ENCODE peak calls at places on chromosomes 11 and 22, in five cellular contexts. One of them, this sample, is unnamed.

GRCh38 chr11:134863294-134863693 is 451.3 kb upstream of the B3GAT1 start:
- DNase-seq in GM12878: no peak
- DNase-seq in HCT116: no peak
- DNase-seq in H1: no peak
- DNase-seq in HepG2: no peak
- DNase-seq in this sample: no peak

GRCh38 chr11:96049426-96049825 is 125.5 kb upstream of the MTMR2 start:
- DNase-seq in H1: no peak
- DNase-seq in GM12878: no peak
- DNase-seq in HCT116: no peak
- DNase-seq in HepG2: no peak
- DNase-seq in this sample: no peak

GRCh38 chr11:31323145-31323544 is 46.4 kb downstream of the DCDC1 start:
- DNase-seq in GM12878: no peak
- DNase-seq in H1: no peak
- DNase-seq in HCT116: no peak
- DNase-seq in HepG2: no peak
- DNase-seq in this sample: no peak

GRCh38 chr11:121257976-121258375 is 34.6 kb upstream of the SC5D start:
- DNase-seq in GM12878: no peak
- DNase-seq in HepG2: no peak
- DNase-seq in H1: no peak
- DNase-seq in HCT116: no peak
- DNase-seq in this sample: no peak

GRCh38 chr22:32660292-32660691 is 141.2 kb upstream of the TIMP3 start:
- DNase-seq in H1: peak
- DNase-seq in HCT116: peak
- DNase-seq in GM12878: no peak
- DNase-seq in HepG2: peak
- DNase-seq in this sample: peak

GRCh38 chr11:31800398-31801265 is 10.5 kb downstream of the PAX6 start:
- DNase-seq in GM12878: no peak
- DNase-seq in H1: no peak
- DNase-seq in HepG2: no peak
- DNase-seq in HCT116: no peak
- DNase-seq in this sample: no peak

GRCh38 chr11:60887531-60887930 is 18.9 kb downstream of the PRPF19 start:
- DNase-seq in GM12878: no peak
- DNase-seq in HepG2: peak
- DNase-seq in H1: no peak
- DNase-seq in HCT116: peak
- DNase-seq in this sample: no peak

GRCh38 chr11:72231396-72232259 is 7.1 kb downstream of the INPPL1 start:
- DNase-seq in HepG2: no peak
- DNase-seq in H1: no peak
- DNase-seq in GM12878: no peak
- DNase-seq in HCT116: no peak
- DNase-seq in this sample: no peak

GRCh38 chr11:115803341-115803740 is 299.1 kb upstream of the CADM1 start:
- DNase-seq in GM12878: no peak
- DNase-seq in H1: no peak
- DNase-seq in HCT116: no peak
- DNase-seq in HepG2: no peak
- DNase-seq in this sample: no peak

GRCh38 chr11:86955674-86956522 is 703 bp upstream of the FZD4 start:
- DNase-seq in GM12878: peak
- DNase-seq in HCT116: peak
- DNase-seq in H1: no peak
- DNase-seq in HepG2: peak
- DNase-seq in this sample: no peak

GRCh38 chr11:47099213-47099917 is 77.3 kb downstream of the ARFGAP2 start:
- DNase-seq in HCT116: no peak
- DNase-seq in GM12878: no peak
- DNase-seq in H1: no peak
- DNase-seq in HepG2: peak
- DNase-seq in this sample: no peak

GRCh38 chr11:88480217-88480616 is 142.7 kb upstream of the CTSC start:
- DNase-seq in HCT116: no peak
- DNase-seq in HepG2: no peak
- DNase-seq in H1: no peak
- DNase-seq in GM12878: no peak
- DNase-seq in this sample: peak

GRCh38 chr11:125404811-125405481 is 91.1 kb downstream of the FEZ1 start:
- DNase-seq in GM12878: no peak
- DNase-seq in HCT116: peak
- DNase-seq in HepG2: peak
- DNase-seq in H1: no peak
- DNase-seq in this sample: peak

GRCh38 chr11:3614742-3615171 is 27.0 kb downstream of the ART5 start:
- DNase-seq in HepG2: no peak
- DNase-seq in H1: no peak
- DNase-seq in GM12878: peak
- DNase-seq in HCT116: no peak
- DNase-seq in this sample: no peak

GRCh38 chr11:117885777-117886176 is 9.3 kb upstream of the FXYD6 start:
- DNase-seq in HCT116: no peak
- DNase-seq in GM12878: no peak
- DNase-seq in HepG2: peak
- DNase-seq in H1: no peak
- DNase-seq in this sample: no peak

GRCh38 chr11:59668188-59668949 is 468 bp downstream of the PATL1 start:
- DNase-seq in HCT116: no peak
- DNase-seq in GM12878: no peak
- DNase-seq in HepG2: peak
- DNase-seq in H1: peak
- DNase-seq in this sample: no peak

GRCh38 chr11:44313701-44314489 is 4.0 kb upstream of the ALX4 start:
- DNase-seq in GM12878: no peak
- DNase-seq in HCT116: no peak
- DNase-seq in HepG2: no peak
- DNase-seq in H1: no peak
- DNase-seq in this sample: no peak

GRCh38 chr22:30730351-30730750 is 35.7 kb downstream of the OSBP2 start:
- DNase-seq in H1: no peak
- DNase-seq in HCT116: no peak
- DNase-seq in GM12878: no peak
- DNase-seq in HepG2: no peak
- DNase-seq in this sample: no peak

GRCh38 chr11:59802639-59803176 is 7.9 kb downstream of the MRPL16 start:
- DNase-seq in GM12878: no peak
- DNase-seq in H1: no peak
- DNase-seq in HepG2: peak
- DNase-seq in HCT116: peak
- DNase-seq in this sample: peak

GRCh38 chr22:19877626-19878339 is 23.1 kb upstream of the GNB1L start:
- DNase-seq in HCT116: no peak
- DNase-seq in GM12878: no peak
- DNase-seq in HepG2: no peak
- DNase-seq in H1: no peak
- DNase-seq in this sample: no peak
- TF ChIP-seq SIN3A in HCT116: no peak
- TF ChIP-seq SIN3A in GM12878: no peak
- TF ChIP-seq SIN3A in HepG2: no peak
- TF ChIP-seq SIN3A in H1: no peak
- TF ChIP-seq SIN3A in this sample: no peak

GRCh38 chr22:46066691-46067090 is 83.6 kb upstream of the PPARA start:
- DNase-seq in H1: no peak
- DNase-seq in HCT116: no peak
- DNase-seq in GM12878: no peak
- DNase-seq in HepG2: no peak
- DNase-seq in this sample: no peak

GRCh38 chr22:46069518-46070214 is 80.7 kb upstream of the PPARA start:
- DNase-seq in H1: no peak
- DNase-seq in HCT116: peak
- DNase-seq in GM12878: no peak
- DNase-seq in HepG2: no peak
- DNase-seq in this sample: peak

GRCh38 chr22:46068908-46069481 is 81.3 kb upstream of the PPARA start:
- DNase-seq in HCT116: no peak
- DNase-seq in GM12878: no peak
- DNase-seq in HepG2: no peak
- DNase-seq in H1: no peak
- DNase-seq in this sample: no peak

GRCh38 chr22:46067159-46068111 is 82.9 kb upstream of the PPARA start:
- DNase-seq in HepG2: no peak
- DNase-seq in GM12878: no peak
- DNase-seq in HCT116: no peak
- DNase-seq in H1: no peak
- DNase-seq in this sample: no peak

DNA sequence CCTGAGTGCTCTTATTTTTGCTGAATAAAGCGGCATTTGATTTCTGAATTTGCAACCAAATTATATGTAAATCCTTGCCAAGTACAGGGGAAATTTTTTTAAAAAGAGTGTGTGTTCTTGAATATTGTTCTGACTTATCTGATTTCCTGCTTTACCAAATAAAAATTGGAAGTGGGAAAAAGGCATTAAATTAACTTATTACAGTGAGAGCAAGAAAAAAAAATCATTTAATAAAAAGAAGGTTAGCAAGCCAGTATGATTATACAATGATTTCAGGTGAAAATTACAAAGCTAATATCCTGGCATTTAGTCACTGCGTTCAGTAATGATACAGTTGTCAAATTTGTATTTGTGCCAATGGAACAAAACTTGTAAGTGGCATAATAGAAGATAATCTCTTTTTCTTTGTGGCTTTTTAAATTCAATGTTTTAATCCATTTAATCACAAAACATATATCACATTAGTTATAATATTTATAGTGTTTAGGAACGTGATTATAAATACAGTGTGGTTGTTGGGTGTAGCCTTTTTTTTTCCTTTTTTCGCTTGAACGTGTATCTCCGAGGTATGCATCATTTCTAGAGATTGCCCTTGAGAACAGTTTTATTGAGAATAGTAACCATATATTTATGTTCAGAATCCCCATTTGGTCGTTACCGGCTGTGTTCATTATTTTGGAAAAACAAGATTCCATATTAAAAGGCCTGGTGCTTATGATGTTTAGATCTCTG is 82.0 kb upstream of the PPARA start:
- DNase-seq in HepG2: no peak
- DNase-seq in HCT116: no peak
- DNase-seq in H1: no peak
- DNase-seq in GM12878: no peak
- DNase-seq in this sample: no peak
- H3K4me3 ChIP-seq in HepG2: no peak
- H3K4me3 ChIP-seq in HCT116: peak
- H3K4me3 ChIP-seq in H1: no peak
- H3K4me3 ChIP-seq in GM12878: peak
- H3K4me3 ChIP-seq in this sample: peak

GRCh38 chr22:24555496-24556253 is at the start of gene SNRPD3:
- DNase-seq in GM12878: peak
- DNase-seq in H1: peak
- DNase-seq in HCT116: peak
- DNase-seq in HepG2: peak
- DNase-seq in this sample: peak
- TF ChIP-seq SIN3A in GM12878: peak
- TF ChIP-seq SIN3A in H1: no peak
- TF ChIP-seq SIN3A in HCT116: peak
- TF ChIP-seq SIN3A in HepG2: peak
- TF ChIP-seq SIN3A in this sample: peak

DNA sequence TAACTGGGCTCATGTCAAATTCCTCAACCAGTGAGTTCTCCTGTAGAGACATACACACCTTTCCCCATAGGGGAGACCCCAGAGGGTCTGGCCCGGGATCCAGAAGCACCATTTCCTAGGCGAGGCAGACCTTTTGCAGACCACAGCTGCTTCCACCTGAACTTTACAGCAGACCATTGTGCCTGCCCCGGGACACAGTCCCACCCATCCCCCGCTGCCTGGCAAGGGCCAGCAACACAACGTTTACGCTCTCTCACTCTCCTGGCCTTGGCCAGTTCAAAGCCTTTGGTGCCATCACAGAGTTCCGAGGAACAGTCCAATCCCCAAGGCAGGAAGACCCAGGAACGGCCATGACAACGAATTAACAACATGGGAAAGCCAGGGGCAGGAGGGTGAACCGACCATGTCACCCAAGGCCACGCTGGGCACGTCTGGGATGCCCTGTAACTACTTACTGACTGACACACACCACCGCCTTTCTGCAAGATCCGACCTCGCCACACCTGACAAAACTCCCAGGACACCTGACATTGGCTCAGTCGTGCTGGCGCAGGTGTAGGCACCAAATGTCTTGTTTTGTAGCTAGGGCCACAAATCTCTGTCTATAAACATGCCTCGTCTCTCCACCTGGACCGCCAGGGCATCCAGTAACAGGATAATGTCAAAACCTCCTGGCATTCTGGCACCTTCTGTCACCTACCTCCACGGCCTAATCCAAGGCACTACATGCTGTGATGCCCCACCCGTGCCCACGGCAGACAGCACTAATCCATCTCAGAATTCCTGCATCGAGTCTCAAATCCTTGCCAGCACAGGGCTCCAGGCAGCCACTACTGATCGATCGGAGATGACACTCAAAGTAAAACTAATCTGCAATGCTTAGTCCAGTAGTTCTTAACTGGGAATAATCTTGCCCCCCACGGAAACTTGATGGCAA is 51.3 kb downstream of the MYH9 start:
- DNase-seq in H1: no peak
- DNase-seq in HepG2: no peak
- DNase-seq in HCT116: no peak
- DNase-seq in GM12878: no peak
- DNase-seq in this sample: no peak
- H3K4me3 ChIP-seq in H1: no peak
- H3K4me3 ChIP-seq in HepG2: no peak
- H3K4me3 ChIP-seq in HCT116: no peak
- H3K4me3 ChIP-seq in GM12878: no peak
- H3K4me3 ChIP-seq in this sample: no peak

DNA sequence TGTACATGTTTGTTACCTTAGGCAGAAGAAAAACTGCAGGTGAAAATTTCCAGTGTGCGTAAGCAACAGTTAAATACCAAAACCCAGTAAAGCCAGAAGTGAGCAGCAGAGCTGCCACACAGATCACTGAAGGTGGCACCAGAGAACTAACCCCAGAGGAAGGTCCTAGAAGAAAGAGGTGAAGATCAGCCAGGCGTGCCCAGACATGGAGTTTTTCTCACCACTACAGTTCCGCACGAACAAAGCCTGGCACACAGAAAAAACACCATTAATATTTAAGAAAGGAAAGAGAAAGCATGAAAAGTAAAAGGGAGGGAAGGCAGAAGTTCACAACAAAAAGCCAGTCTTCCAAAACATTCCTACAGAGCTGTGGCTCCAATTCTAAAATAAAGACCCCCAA is 60.7 kb downstream of the STK33 start:
- DNase-seq in HCT116: no peak
- DNase-seq in H1: no peak
- DNase-seq in HepG2: no peak
- DNase-seq in GM12878: peak
- DNase-seq in this sample: no peak
- TF ChIP-seq SIN3A in HCT116: no peak
- TF ChIP-seq SIN3A in H1: no peak
- TF ChIP-seq SIN3A in HepG2: no peak
- TF ChIP-seq SIN3A in GM12878: no peak
- TF ChIP-seq SIN3A in this sample: no peak

GRCh38 chr22:37027556-37027955 is 8.0 kb downstream of the MPST start:
- DNase-seq in GM12878: no peak
- DNase-seq in H1: no peak
- DNase-seq in HepG2: no peak
- DNase-seq in HCT116: no peak
- DNase-seq in this sample: no peak
- H3K4me3 ChIP-seq in GM12878: no peak
- H3K4me3 ChIP-seq in H1: no peak
- H3K4me3 ChIP-seq in HepG2: no peak
- H3K4me3 ChIP-seq in HCT116: no peak
- H3K4me3 ChIP-seq in this sample: no peak